ENCODE peak calls at places on chromosomes 7 and 10, in nine cellular contexts. V is left ventricle myocardium inferior, I is Peyer's patch, D is foreskin fibroblast, L is brain microvascular endothelial cell, W is adrenal gland, S is spleen, Y is cardiac muscle cell, F is gastrocnemius medialis. P is an unnamed sample.

GRCh38 chr10:93039721-93040120 is 20.9 kb upstream of the CYP26C1 start:
- DNase-seq in V (no peak), I (no peak), D (peak; percentile 34), L (peak; percentile 40), W (no peak), S (no peak), Y (peak; percentile 56), F (no peak), P (no peak)

GRCh38 chr10:122188706-122189105 is 82.4 kb upstream of the BTBD16 start:
- DNase-seq in V (no peak), I (no peak), D (no peak), L (no peak), W (no peak), S (no peak), Y (no peak), F (peak; percentile 46), P (peak; percentile 7)

GRCh38 chr10:113062977-113063967 is 113.2 kb downstream of the TCF7L2 start:
- DNase-seq in V (no peak), I (no peak), D (no peak), L (no peak), W (no peak), S (no peak), Y (peak; percentile 28), F (no peak), P (no peak)

GRCh38 chr7:51126324-51126723 is 190.3 kb downstream of the COBL start:
- DNase-seq in V (no peak), I (no peak), D (no peak), L (no peak), W (no peak), S (no peak), Y (no peak), F (no peak), P (no peak)

GRCh38 chr10:6780008-6780677 is 200.1 kb upstream of the PRKCQ start:
- DNase-seq in V (no peak), I (no peak), D (no peak), L (no peak), W (no peak), S (no peak), Y (no peak), F (no peak), P (no peak)

GRCh38 chr7:135578569-135578968 is 20.9 kb downstream of the NUP205 start:
- DNase-seq in V (no peak), I (no peak), D (no peak), L (no peak), W (no peak), S (no peak), Y (no peak), F (no peak), P (no peak)

GRCh38 chr10:7853226-7853891 is 35.1 kb downstream of the TAF3 start:
- DNase-seq in V (no peak), I (no peak), D (no peak), L (no peak), W (no peak), S (no peak), Y (no peak), F (no peak), P (no peak)

GRCh38 chr7:92778972-92779371 is 57.4 kb downstream of the CDK6 start:
- DNase-seq in V (no peak), I (no peak), D (peak; percentile 78), L (peak; percentile 80), W (peak; percentile 82), S (no peak), Y (no peak), F (peak; percentile 32), P (peak; percentile 49)

GRCh38 chr10:69826789-69827532 is 25.3 kb downstream of the COL13A1 start:
- DNase-seq in V (no peak), I (no peak), D (no peak), L (no peak), W (no peak), S (no peak), Y (no peak), F (no peak), P (no peak)
- TF ChIP-seq CTCF in V (no peak), I (no peak), D (no peak), L (peak; percentile 50), W (no peak), S (no peak), Y (no peak), F (no peak), P (no peak)

GRCh38 chr10:50650481-50650880 is 26.7 kb upstream of the SGMS1 start:
- DNase-seq in V (no peak), I (no peak), D (no peak), L (no peak), W (no peak), S (no peak), Y (no peak), F (no peak), P (no peak)
- TF ChIP-seq CTCF in V (no peak), I (no peak), D (no peak), L (no peak), W (no peak), S (no peak), Y (no peak), F (no peak), P (no peak)

DNA sequence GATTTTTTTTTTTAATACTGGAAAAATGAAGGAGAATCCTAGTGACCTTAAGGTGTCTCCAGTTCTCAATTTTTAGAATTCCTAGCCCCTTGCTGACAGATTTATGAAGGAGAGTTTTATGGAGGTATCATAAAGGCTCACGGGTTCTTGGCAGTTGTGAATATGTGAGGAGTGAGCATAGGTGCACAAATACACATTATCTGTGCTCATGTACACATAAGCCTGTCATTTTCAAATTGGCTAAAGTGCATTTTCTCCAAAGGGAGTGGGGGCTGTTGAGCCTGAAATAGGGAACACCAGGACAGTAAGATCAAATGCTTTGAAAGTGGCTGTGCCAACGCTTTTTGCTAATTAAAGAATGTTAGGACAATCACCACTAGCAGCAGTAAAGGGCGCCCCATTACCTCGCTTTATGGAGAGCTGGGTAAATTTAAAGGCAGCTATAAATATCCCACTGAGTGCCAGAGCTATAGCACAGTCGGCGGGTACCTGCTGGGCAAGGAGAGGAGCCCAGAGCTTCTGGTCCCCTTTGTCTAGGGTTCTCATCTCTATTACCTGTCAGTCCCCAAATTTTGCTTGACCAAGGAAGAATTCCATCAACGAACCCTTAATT is 8.4 kb upstream of the LRRC4 start:
- DNase-seq in V (no peak), I (no peak), D (no peak), L (no peak), W (no peak), S (no peak), Y (no peak), F (no peak), P (no peak)
- TF ChIP-seq CTCF in V (no peak), I (no peak), D (no peak), L (no peak), W (no peak), S (no peak), Y (no peak), F (no peak), P (no peak)

GRCh38 chr10:32346551-32347362 is at the start of gene EPC1:
- DNase-seq in V (peak; percentile 88), I (peak; percentile 92), D (peak; percentile 88), L (peak; percentile 66), W (peak; percentile 86), S (peak; percentile 98), Y (peak; percentile 90), F (peak; percentile 86), P (peak; percentile 87)
- TF ChIP-seq CTCF in V (peak; percentile 6), I (no peak), D (no peak), L (no peak), W (no peak), S (no peak), Y (no peak), F (no peak), P (no peak)

DNA sequence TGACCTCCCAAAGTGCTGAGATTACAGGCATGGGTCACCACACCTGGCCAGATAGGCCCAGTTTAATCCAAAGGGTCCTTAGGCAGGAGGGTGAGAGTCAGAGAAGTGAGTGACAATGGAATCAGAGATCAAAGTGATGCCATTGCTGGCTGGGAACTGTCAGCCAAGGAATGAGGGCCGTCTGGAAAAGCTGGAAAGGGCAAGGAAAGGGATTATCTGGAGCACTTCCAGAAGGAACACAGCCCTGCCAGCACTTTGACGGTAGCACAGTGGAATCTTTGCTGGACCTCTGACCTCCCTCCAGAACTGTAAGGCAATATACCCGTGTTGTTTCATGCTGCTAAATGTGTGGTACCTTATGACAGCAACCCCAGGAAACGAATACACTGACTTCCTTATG is 11.3 kb upstream of the TAS2R40 start:
- DNase-seq in V (no peak), I (no peak), D (no peak), L (no peak), W (no peak), S (no peak), Y (no peak), F (no peak), P (no peak)
- TF ChIP-seq CTCF in V (no peak), I (no peak), D (no peak), L (no peak), W (no peak), S (no peak), Y (no peak), F (no peak), P (no peak)

DNA sequence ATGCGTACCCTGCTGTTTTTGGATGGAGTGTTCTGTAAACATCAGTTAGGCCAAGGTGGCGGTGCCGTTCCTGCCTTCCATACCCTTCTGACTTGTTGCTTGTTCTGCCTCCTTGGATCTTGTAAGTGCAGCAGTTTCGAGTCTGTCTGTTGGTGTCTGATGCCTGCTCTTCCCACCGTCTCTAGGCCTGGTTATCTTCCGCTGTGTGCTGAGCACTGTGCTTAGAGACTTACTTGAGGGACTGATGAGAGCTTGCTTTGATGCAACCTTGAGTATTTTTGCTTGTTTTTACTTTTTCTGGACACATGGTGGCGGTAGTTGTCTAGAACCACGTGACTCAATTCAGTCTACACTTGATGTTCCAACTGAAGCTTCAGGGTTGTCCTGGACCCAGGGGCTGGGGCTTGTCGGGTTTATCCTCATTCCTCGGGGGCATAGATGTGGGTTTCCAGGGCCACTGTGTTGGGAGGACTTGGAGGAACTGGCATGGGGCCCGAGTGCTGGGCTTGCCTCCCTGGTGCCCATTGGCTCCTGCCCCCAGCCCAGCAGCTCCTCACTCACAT is 14.4 kb upstream of the SPRN start:
- DNase-seq in V (no peak), I (no peak), D (no peak), L (peak; percentile 25), W (no peak), S (no peak), Y (no peak), F (peak; percentile 7), P (no peak)
- TF ChIP-seq CTCF in V (no peak), I (peak; percentile 20), D (peak; percentile 14), L (peak; percentile 37), W (no peak), S (no peak), Y (peak; percentile 29), F (no peak), P (peak; percentile 38)

DNA sequence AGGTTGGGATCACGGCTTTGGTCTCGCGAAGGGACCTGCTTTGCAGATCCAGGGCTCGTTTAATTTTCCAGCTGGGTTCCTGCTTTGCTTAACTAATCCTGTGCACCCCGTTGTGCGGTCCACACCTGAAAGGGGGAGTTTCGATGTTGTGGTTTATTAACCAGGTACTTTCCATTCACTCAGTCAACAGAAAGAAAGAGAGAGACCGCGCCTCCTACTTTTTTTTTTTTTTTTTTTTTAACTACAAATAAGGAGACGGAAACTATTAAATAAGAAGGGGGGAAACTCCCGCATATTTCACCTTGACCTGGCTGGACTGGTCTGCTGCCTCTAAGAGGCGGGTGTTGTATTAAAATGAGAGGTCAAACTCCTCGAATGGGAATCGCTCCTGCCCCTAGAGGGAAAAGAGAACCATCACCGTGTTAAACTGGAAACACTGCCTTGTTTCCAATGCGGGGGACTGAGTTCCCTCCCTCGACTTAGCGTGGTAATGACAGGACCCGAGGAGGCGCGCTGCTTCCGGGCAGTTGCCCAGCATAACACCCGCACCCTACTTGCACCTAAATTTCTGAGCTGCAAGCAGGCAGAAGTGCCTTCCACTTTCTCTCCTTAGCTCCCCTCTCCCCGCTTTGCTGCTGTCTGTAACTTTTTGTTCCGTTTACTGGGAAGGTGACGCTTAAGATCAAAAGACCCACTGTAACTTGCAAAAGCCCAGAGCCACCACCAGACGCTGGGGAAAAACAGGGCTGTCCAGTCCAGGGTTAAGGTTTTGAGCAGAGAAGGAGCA is 1.1 kb upstream of the ITGB8 start:
- DNase-seq in V (peak; percentile 42), I (peak; percentile 74), D (peak; percentile 45), L (peak; percentile 61), W (peak; percentile 63), S (peak; percentile 74), Y (peak; percentile 71), F (no peak), P (peak; percentile 59)
- TF ChIP-seq CTCF in V (peak; percentile 37), I (peak; percentile 46), D (peak; percentile 25), L (peak; percentile 60), W (peak; percentile 30), S (no peak), Y (peak; percentile 39), F (no peak), P (peak; percentile 32)

P was measured in CD14-positive monocyte.